ENCODE peak calls at places on chromosomes 12 and 14, in seven cellular contexts. One of them, this sample, is unnamed.

GRCh38 chr12:89181271-89181920 is 170.9 kb downstream of the DUSP6 start:
- DNase-seq in fibroblast of the aortic adventitia: peak
- DNase-seq in fibroblast of villous mesenchyme: peak
- DNase-seq in ovary: no peak
- DNase-seq in BJ: peak
- DNase-seq in pancreas: no peak
- DNase-seq in cardiac fibroblast: peak
- DNase-seq in this sample: no peak

GRCh38 chr14:102373110-102373509 is 10.4 kb downstream of the TECPR2 start:
- DNase-seq in pancreas: no peak
- DNase-seq in fibroblast of villous mesenchyme: no peak
- DNase-seq in cardiac fibroblast: no peak
- DNase-seq in fibroblast of the aortic adventitia: no peak
- DNase-seq in BJ: no peak
- DNase-seq in ovary: no peak
- DNase-seq in this sample: no peak

GRCh38 chr14:74855021-74855420 is 20.9 kb downstream of the PROX2 start:
- DNase-seq in BJ: no peak
- DNase-seq in pancreas: no peak
- DNase-seq in cardiac fibroblast: no peak
- DNase-seq in ovary: no peak
- DNase-seq in fibroblast of the aortic adventitia: no peak
- DNase-seq in fibroblast of villous mesenchyme: peak
- DNase-seq in this sample: no peak

GRCh38 chr12:14664434-14665023 is 31.9 kb downstream of the GUCY2C start:
- DNase-seq in pancreas: no peak
- DNase-seq in ovary: no peak
- DNase-seq in cardiac fibroblast: peak
- DNase-seq in BJ: no peak
- DNase-seq in fibroblast of villous mesenchyme: peak
- DNase-seq in fibroblast of the aortic adventitia: peak
- DNase-seq in this sample: no peak

GRCh38 chr12:40137252-40137651 is 31.4 kb upstream of the SLC2A13 start:
- DNase-seq in pancreas: no peak
- DNase-seq in fibroblast of the aortic adventitia: no peak
- DNase-seq in ovary: no peak
- DNase-seq in cardiac fibroblast: peak
- DNase-seq in BJ: no peak
- DNase-seq in fibroblast of villous mesenchyme: no peak
- DNase-seq in this sample: no peak

GRCh38 chr14:105492966-105493871 is 2.2 kb downstream of the TEDC1 start:
- DNase-seq in ovary: peak
- DNase-seq in pancreas: peak
- DNase-seq in fibroblast of villous mesenchyme: no peak
- DNase-seq in cardiac fibroblast: no peak
- DNase-seq in BJ: no peak
- DNase-seq in fibroblast of the aortic adventitia: no peak
- DNase-seq in this sample: peak

GRCh38 chr14:100116134-100116533 is 43.3 kb downstream of the DEGS2 start:
- DNase-seq in ovary: no peak
- DNase-seq in BJ: no peak
- DNase-seq in fibroblast of the aortic adventitia: no peak
- DNase-seq in fibroblast of villous mesenchyme: no peak
- DNase-seq in cardiac fibroblast: no peak
- DNase-seq in pancreas: no peak
- DNase-seq in this sample: peak

GRCh38 chr12:2944401-2945047 is 14.7 kb upstream of the TEAD4 start:
- DNase-seq in cardiac fibroblast: peak
- DNase-seq in pancreas: peak
- DNase-seq in fibroblast of the aortic adventitia: peak
- DNase-seq in BJ: no peak
- DNase-seq in fibroblast of villous mesenchyme: peak
- DNase-seq in ovary: peak
- DNase-seq in this sample: peak

DNA sequence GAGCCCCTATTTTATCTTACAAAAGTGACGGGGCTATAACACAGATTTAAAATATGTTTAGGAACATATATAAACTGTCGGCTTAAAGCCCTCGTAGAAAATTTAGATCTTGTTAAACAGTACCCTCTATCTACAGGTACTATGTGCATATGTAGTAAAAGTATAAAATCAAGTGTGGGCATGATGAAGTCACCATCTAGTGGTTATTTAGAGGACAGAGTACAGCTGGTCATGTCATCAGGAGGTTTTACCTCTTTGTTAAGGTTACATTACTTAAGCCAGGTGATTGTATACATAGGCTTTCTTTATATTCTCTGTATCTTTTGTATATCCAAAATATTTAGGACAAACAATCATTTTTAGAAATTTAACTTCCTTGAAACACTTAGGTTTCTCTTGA is 18.2 kb upstream of the TNS2 start:
- DNase-seq in BJ: no peak
- DNase-seq in fibroblast of the aortic adventitia: no peak
- DNase-seq in fibroblast of villous mesenchyme: no peak
- DNase-seq in cardiac fibroblast: no peak
- DNase-seq in pancreas: no peak
- DNase-seq in ovary: no peak
- DNase-seq in this sample: no peak
- TF ChIP-seq CTCF in BJ: no peak
- TF ChIP-seq CTCF in fibroblast of the aortic adventitia: no peak
- TF ChIP-seq CTCF in fibroblast of villous mesenchyme: no peak
- TF ChIP-seq CTCF in cardiac fibroblast: no peak
- TF ChIP-seq CTCF in pancreas: no peak
- TF ChIP-seq CTCF in ovary: no peak
- TF ChIP-seq CTCF in this sample: no peak

GRCh38 chr12:91332305-91332704 is 149.7 kb upstream of the DCN start:
- DNase-seq in BJ: no peak
- DNase-seq in pancreas: no peak
- DNase-seq in fibroblast of the aortic adventitia: peak
- DNase-seq in cardiac fibroblast: peak
- DNase-seq in fibroblast of villous mesenchyme: no peak
- DNase-seq in ovary: no peak
- DNase-seq in this sample: no peak
- TF ChIP-seq CTCF in BJ: no peak
- TF ChIP-seq CTCF in pancreas: no peak
- TF ChIP-seq CTCF in fibroblast of the aortic adventitia: peak
- TF ChIP-seq CTCF in cardiac fibroblast: no peak
- TF ChIP-seq CTCF in fibroblast of villous mesenchyme: peak
- TF ChIP-seq CTCF in ovary: no peak
- TF ChIP-seq CTCF in this sample: no peak

DNA sequence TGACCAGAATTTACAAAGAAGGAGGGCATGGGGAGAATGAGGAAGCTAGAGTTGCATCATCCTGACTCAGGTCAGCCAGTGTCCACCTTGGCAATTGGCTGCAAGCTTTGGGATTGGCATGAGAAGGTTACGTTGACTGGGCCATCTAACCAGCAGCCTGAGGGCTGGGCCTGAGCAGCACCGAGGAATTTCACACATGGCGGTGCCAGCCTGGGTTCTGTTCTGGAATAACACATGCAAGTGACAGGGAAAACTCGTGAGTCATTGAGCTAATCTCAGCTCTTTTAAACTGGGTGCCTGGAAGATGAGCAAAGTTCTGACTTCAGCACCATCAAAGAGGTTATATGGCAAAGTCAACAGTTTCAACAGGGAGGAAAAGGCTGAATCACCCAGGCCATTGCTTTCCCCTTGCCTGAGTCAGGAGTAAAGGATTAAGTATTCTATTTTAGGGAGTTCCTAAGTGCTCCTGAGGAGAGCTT is 543.2 kb upstream of the TBX3 start:
- DNase-seq in fibroblast of villous mesenchyme: peak
- DNase-seq in BJ: peak
- DNase-seq in fibroblast of the aortic adventitia: peak
- DNase-seq in cardiac fibroblast: peak
- DNase-seq in pancreas: no peak
- DNase-seq in ovary: no peak
- DNase-seq in this sample: peak
- TF ChIP-seq CTCF in fibroblast of villous mesenchyme: no peak
- TF ChIP-seq CTCF in BJ: no peak
- TF ChIP-seq CTCF in fibroblast of the aortic adventitia: no peak
- TF ChIP-seq CTCF in cardiac fibroblast: no peak
- TF ChIP-seq CTCF in pancreas: no peak
- TF ChIP-seq CTCF in ovary: no peak
- TF ChIP-seq CTCF in this sample: no peak

GRCh38 chr12:96208801-96209534 is 14.8 kb downstream of the ELK3 start:
- DNase-seq in fibroblast of the aortic adventitia: peak
- DNase-seq in cardiac fibroblast: peak
- DNase-seq in fibroblast of villous mesenchyme: no peak
- DNase-seq in pancreas: no peak
- DNase-seq in BJ: no peak
- DNase-seq in ovary: no peak
- DNase-seq in this sample: peak
- TF ChIP-seq CTCF in fibroblast of the aortic adventitia: no peak
- TF ChIP-seq CTCF in cardiac fibroblast: no peak
- TF ChIP-seq CTCF in fibroblast of villous mesenchyme: no peak
- TF ChIP-seq CTCF in pancreas: no peak
- TF ChIP-seq CTCF in BJ: no peak
- TF ChIP-seq CTCF in ovary: no peak
- TF ChIP-seq CTCF in this sample: no peak

DNA sequence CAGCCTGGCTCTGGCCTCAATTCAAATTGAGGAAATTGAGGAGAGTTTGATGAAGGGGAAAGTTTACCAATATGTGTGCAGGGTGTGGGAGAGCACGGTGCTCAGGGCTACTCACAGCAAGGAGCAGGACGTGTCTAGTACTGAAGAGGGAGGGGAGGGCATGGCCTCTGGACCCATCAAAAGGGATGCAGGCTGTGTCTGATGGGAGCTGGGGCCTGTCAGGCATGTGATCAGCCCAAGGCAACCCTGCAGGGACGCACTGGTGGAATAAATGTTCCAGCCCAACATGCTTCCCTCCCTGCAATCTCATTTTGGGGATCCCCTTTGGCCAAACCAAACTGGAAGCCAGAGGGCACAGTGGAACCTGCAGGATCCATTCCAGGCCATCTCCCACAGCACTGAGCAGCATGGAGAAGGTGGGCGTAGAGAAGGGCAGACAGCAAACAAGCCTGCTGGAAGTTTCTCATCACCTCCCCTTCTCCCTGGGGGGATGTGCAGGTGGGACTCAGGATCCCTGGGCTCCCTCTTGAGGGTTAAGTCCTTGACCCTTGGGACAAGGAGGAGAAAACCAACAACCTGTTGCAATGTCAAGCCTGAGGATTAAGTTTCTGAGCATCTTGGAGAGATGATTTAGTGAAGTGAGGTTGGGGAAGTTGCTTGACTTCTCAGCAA is 17.8 kb upstream of the RBM19 start:
- DNase-seq in cardiac fibroblast: no peak
- DNase-seq in ovary: no peak
- DNase-seq in BJ: no peak
- DNase-seq in fibroblast of villous mesenchyme: no peak
- DNase-seq in pancreas: no peak
- DNase-seq in fibroblast of the aortic adventitia: no peak
- DNase-seq in this sample: no peak
- TF ChIP-seq CTCF in cardiac fibroblast: no peak
- TF ChIP-seq CTCF in ovary: no peak
- TF ChIP-seq CTCF in BJ: no peak
- TF ChIP-seq CTCF in fibroblast of villous mesenchyme: no peak
- TF ChIP-seq CTCF in pancreas: no peak
- TF ChIP-seq CTCF in fibroblast of the aortic adventitia: no peak
- TF ChIP-seq CTCF in this sample: no peak

DNA sequence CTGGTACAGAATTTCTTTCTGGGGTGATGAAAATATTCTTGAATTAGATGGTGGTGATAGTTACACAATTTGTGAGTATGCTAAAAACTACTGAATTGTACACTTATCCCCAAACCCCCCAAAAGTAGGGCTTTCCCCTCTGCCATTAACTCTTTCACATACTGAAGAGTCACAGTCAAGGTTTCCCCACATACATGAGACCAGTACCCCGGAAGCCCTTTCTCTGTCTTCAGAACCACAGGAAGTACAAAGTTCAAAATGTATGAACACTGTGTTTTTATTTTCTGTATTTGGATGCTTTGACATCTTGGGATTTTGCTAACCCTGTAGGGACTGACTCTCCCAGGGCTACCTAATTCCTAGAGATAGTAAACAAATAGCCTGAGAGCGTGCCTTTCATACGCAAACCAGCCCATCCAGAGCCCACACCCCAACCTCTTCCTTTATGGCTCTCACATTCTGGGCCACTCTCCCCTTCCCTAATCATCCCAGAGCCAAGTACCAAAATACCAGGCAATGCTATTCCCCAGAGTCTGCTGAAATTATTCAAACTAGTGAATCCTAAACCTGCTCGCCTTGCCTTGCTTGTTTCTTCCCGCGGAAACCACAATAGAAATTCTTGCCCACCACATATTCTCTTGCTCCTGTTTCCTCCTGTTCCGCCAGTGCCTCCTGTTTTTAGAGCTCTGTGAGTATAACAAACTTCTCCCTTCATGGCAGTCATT is 524.7 kb downstream of the FUT8 start:
- DNase-seq in pancreas: no peak
- DNase-seq in ovary: no peak
- DNase-seq in fibroblast of villous mesenchyme: no peak
- DNase-seq in cardiac fibroblast: no peak
- DNase-seq in BJ: no peak
- DNase-seq in fibroblast of the aortic adventitia: no peak
- DNase-seq in this sample: no peak
- TF ChIP-seq CTCF in pancreas: no peak
- TF ChIP-seq CTCF in ovary: no peak
- TF ChIP-seq CTCF in fibroblast of villous mesenchyme: no peak
- TF ChIP-seq CTCF in cardiac fibroblast: no peak
- TF ChIP-seq CTCF in BJ: no peak
- TF ChIP-seq CTCF in fibroblast of the aortic adventitia: no peak
- TF ChIP-seq CTCF in this sample: no peak

GRCh38 chr12:4278582-4278939 is 5.0 kb downstream of the CCND2 start:
- DNase-seq in ovary: no peak
- DNase-seq in fibroblast of villous mesenchyme: no peak
- DNase-seq in BJ: no peak
- DNase-seq in cardiac fibroblast: no peak
- DNase-seq in fibroblast of the aortic adventitia: no peak
- DNase-seq in pancreas: no peak
- DNase-seq in this sample: peak

GRCh38 chr12:4275869-4276253 is 2.3 kb downstream of the CCND2 start:
- DNase-seq in cardiac fibroblast: no peak
- DNase-seq in BJ: no peak
- DNase-seq in fibroblast of the aortic adventitia: no peak
- DNase-seq in fibroblast of villous mesenchyme: no peak
- DNase-seq in ovary: no peak
- DNase-seq in pancreas: no peak
- DNase-seq in this sample: no peak

GRCh38 chr12:4276524-4277204 is 3.1 kb downstream of the CCND2 start:
- DNase-seq in fibroblast of the aortic adventitia: peak
- DNase-seq in ovary: peak
- DNase-seq in fibroblast of villous mesenchyme: peak
- DNase-seq in BJ: peak
- DNase-seq in pancreas: peak
- DNase-seq in cardiac fibroblast: peak
- DNase-seq in this sample: peak

GRCh38 chr12:4277856-4278581 is 4.5 kb downstream of the CCND2 start:
- DNase-seq in BJ: no peak
- DNase-seq in pancreas: no peak
- DNase-seq in ovary: no peak
- DNase-seq in fibroblast of villous mesenchyme: no peak
- DNase-seq in cardiac fibroblast: no peak
- DNase-seq in fibroblast of the aortic adventitia: no peak
- DNase-seq in this sample: no peak

DNA sequence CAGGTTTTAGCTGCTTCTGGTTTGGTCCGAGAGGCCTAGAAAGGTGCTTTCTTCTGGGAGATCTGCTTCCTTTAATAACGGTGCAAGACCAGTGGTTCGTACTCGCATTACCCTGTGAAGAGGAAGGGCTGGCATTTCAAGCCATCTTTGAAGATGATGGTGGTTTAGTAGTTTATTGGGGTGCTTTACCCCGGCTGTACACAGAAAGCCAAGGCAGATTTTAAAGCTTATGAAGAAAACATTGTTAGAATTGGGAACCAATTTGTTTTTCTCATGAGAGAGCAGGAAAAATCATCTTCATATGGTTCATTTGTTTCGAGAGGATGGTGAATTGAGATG is 3.6 kb downstream of the CCND2 start:
- DNase-seq in pancreas: no peak
- DNase-seq in cardiac fibroblast: no peak
- DNase-seq in fibroblast of villous mesenchyme: no peak
- DNase-seq in BJ: no peak
- DNase-seq in fibroblast of the aortic adventitia: no peak
- DNase-seq in ovary: no peak
- DNase-seq in this sample: no peak
- TF ChIP-seq CTCF in pancreas: no peak
- TF ChIP-seq CTCF in cardiac fibroblast: no peak
- TF ChIP-seq CTCF in fibroblast of villous mesenchyme: no peak
- TF ChIP-seq CTCF in BJ: no peak
- TF ChIP-seq CTCF in fibroblast of the aortic adventitia: no peak
- TF ChIP-seq CTCF in ovary: no peak
- TF ChIP-seq CTCF in this sample: no peak